ENCODE peak calls at places on chromosomes 6 and 20, in six cellular contexts. T is IMR-90, S is H9, B is mesenchymal stem cell, A is H1, W is neuronal stem cell. U is an unnamed sample.

GRCh38 chr6:144162977-144163376 is 12.7 kb downstream of the STX11 start:
- DNase-seq in S (no peak), B (no peak), A (no peak), T (no peak), W (no peak), U (no peak)

GRCh38 chr20:49685161-49685601 is 28.5 kb downstream of the B4GALT5 start:
- DNase-seq in B (no peak), W (no peak), S (no peak), A (no peak), T (no peak), U (no peak)

GRCh38 chr6:63352587-63353281 is 33.0 kb upstream of the LGSN start:
- DNase-seq in A (no peak), B (peak), S (peak), W (peak), T (peak), U (peak)

GRCh38 chr20:46062151-46062550 is 27.6 kb downstream of the NCOA5 start:
- DNase-seq in A (no peak), T (no peak), B (no peak), S (no peak), W (no peak), U (no peak)

GRCh38 chr6:42978487-42978792 is 541 bp downstream of the PEX6 start:
- DNase-seq in B (peak), S (peak), T (no peak), W (no peak), A (no peak), U (peak)

GRCh38 chr6:3457710-3458605 is 1.1 kb upstream of the SLC22A23 start:
- DNase-seq in B (peak), S (peak), A (no peak), T (no peak), W (no peak), U (no peak)

GRCh38 chr6:144064402-144064830 is 31.0 kb downstream of the SF3B5 start:
- DNase-seq in S (peak), T (no peak), W (peak), B (no peak), A (no peak), U (peak)

GRCh38 chr6:66054967-66055366 is 347.9 kb upstream of the EYS start:
- DNase-seq in B (no peak), T (no peak), S (no peak), W (no peak), A (no peak), U (no peak)

GRCh38 chr6:117976030-117976651 is 69.1 kb downstream of the SLC35F1 start:
- DNase-seq in S (no peak), A (no peak), W (peak), T (peak), B (peak), U (peak)

GRCh38 chr20:64065062-64065972 is 2.3 kb downstream of the TCEA2 start:
- DNase-seq in B (no peak), W (no peak), A (no peak), T (no peak), S (no peak), U (no peak)

GRCh38 chr6:131135244-131136020 is at the start of gene AKAP7:
- DNase-seq in W (peak), A (peak), B (peak), T (peak), S (peak), U (peak)

GRCh38 chr6:158072083-158072721 is 90.5 kb downstream of the SYNJ2 start:
- DNase-seq in S (peak), B (peak), T (peak), W (peak), A (peak), U (peak)

GRCh38 chr20:36604952-36605308 is 649 bp upstream of the RAB5IF start:
- DNase-seq in W (no peak), A (no peak), S (no peak), T (no peak), B (no peak), U (no peak)

GRCh38 chr6:170224694-170225660 is 65.9 kb downstream of the DLL1 start:
- DNase-seq in S (no peak), W (no peak), B (peak), T (peak), A (no peak), U (peak)

GRCh38 chr6:6880745-6881437 is 226.9 kb upstream of the RREB1 start:
- DNase-seq in A (no peak), T (no peak), B (no peak), W (no peak), S (no peak), U (peak)

GRCh38 chr6:107707346-107708270 is 116.5 kb downstream of the SCML4 start:
- DNase-seq in W (no peak), B (no peak), A (no peak), T (no peak), S (peak), U (no peak)

GRCh38 chr20:47950557-47951283 is 165.4 kb upstream of the SULF2 start:
- DNase-seq in T (no peak), S (no peak), B (peak), W (no peak), A (no peak), U (no peak)

GRCh38 chr20:61881861-61882260 is 183.8 kb downstream of the TAF4 start:
- DNase-seq in A (no peak), W (no peak), T (no peak), S (no peak), B (no peak), U (no peak)

GRCh38 chr6:151387581-151387980 is 3.8 kb downstream of the ZBTB2 start:
- DNase-seq in T (peak), A (no peak), W (no peak), S (no peak), B (peak), U (no peak)

GRCh38 chr6:19736066-19736465 is 101.1 kb upstream of the ID4 start:
- DNase-seq in S (peak), A (no peak), W (no peak), T (no peak), B (no peak), U (peak)

GRCh38 chr6:163759542-163759941 is 345.0 kb downstream of the QKI start:
- DNase-seq in A (no peak), W (no peak), S (no peak), B (peak), T (peak), U (no peak)

GRCh38 chr6:94673251-94673650 is 904.1 kb upstream of the MANEA start:
- DNase-seq in W (no peak), S (no peak), A (no peak), T (no peak), B (no peak), U (no peak)

DNA sequence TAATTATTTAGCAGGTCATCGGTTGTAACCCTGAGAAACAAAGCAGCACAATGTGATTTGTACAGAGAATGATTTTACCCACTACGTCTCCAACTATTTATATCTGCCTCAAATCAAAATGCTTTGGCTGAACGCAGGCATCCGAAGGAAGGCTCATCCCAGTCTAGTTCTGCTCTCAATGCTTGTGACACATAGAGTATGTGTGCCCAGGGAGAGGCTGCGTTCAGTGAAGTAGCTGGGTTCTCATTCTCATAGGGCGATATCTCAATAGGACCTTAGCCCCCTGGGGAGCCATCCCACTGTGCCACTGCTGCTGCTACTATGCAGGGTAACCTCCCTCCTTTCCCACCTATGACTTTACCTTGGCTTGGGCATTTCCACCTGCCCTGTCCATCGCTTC is 407 bp downstream of the GABRR2 start:
- DNase-seq in A (no peak), W (no peak), S (no peak), B (no peak), T (no peak), U (no peak)
- H2AK5ac ChIP-seq in A (no peak), W (no peak), S (no peak), B (no peak), T (no peak), U (no peak)

DNA sequence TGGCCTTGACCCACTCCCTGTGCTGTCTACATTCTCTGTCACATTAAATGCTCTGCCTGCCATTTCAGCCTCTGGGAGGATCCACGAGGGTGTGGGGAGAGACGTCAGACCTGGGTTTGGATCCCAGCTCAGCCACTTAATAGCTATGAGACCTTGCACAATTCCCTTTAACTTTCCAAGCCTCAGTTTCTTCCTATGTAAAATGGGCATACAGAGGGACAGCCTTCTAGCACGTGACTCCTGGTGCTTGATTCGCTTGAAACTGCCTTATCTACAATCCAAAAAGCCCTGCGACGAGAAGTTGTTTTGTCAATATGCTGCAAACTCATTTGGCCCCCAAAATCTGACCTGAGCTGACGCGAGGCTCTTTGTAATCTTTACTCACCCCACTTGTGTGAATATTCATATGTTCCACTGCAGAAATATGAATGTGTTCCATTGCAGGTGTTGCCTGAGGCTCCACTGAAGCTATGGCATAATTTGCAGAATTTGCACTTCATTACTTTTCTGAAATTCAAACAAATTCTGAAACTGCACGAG is 40.1 kb downstream of the TOX2 start:
- DNase-seq in B (no peak), W (no peak), T (no peak), A (no peak), S (no peak), U (no peak)
- H3K4me2 ChIP-seq in B (peak), W (no peak), T (no peak), A (no peak), S (no peak), U (no peak)

DNA sequence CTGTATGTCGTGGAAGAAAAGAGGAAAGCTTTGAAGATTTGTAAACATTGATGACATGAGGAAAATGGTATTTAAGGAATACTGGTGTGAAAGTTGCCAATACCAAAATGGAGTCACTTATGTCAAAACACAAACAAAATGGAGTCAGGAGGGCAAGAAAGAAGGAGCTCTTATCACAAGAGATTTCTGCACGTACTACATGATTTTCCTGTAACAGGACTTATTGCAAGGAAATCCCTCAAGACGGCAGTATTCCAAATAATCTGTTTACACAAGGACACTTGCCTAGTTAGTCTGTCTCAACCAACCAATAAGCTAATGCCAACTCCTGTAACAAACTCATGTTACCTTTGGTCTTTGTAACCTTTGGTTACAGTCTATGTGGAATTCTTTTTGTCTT is 29.8 kb downstream of the SLC2A12 start:
- DNase-seq in B (no peak), A (no peak), T (no peak), S (no peak), W (no peak), U (no peak)
- H2BK15ac ChIP-seq in B (no peak), A (no peak), T (no peak), S (no peak), W (no peak), U (no peak)

GRCh38 chr6:146984251-146984924 is 219.8 kb upstream of the STXBP5 start:
- DNase-seq in S (no peak), T (peak), W (no peak), B (peak), A (no peak), U (peak)
- H2AK5ac ChIP-seq in S (no peak), T (peak), W (no peak), B (no peak), A (no peak), U (no peak)

U was measured in mesendoderm.